ENCODE peak calls at places on chromosomes 16 and 17, in nine cellular contexts. Z is AG04450, Y is omental fat pad, R is astrocyte of the spinal cord, B is neural progenitor cell, J is HL-60, F is neural crest cell, E is AG04449, C is colonic mucosa. H is an unnamed sample.

GRCh38 chr16:14024300-14024699 is 46.8 kb upstream of the MRTFB start:
- DNase-seq in F (no peak), E (no peak), J (no peak), Z (no peak), C (no peak), B (no peak), R (no peak), Y (no peak), H (no peak)

GRCh38 chr16:51163366-51163765 is 12.3 kb upstream of the SALL1 start:
- DNase-seq in J (no peak), R (no peak), C (no peak), Y (no peak), F (no peak), Z (no peak), B (no peak), E (no peak), H (no peak)

GRCh38 chr17:47785538-47786123 is 36.0 kb downstream of the OSBPL7 start:
- DNase-seq in Y (no peak), C (no peak), E (no peak), B (peak; percentile 80), Z (no peak), F (peak; percentile 65), R (peak; percentile 28), J (no peak), H (peak; percentile 91)

GRCh38 chr16:77794586-77794985 is 6.2 kb downstream of the VAT1L start:
- DNase-seq in R (peak; percentile 81), C (no peak), F (no peak), Y (no peak), B (no peak), J (no peak), E (peak; percentile 29), Z (peak; percentile 47), H (no peak)

GRCh38 chr16:4753227-4753626 is 13.7 kb downstream of the ZNF500 start:
- DNase-seq in J (no peak), C (no peak), F (no peak), E (no peak), R (no peak), Y (no peak), Z (no peak), B (no peak), H (no peak)

GRCh38 chr16:24036614-24037013 is 200.8 kb downstream of the PRKCB start:
- DNase-seq in J (peak; percentile 40), Z (no peak), E (no peak), F (peak; percentile 52), B (peak; percentile 61), Y (no peak), R (peak; percentile 20), C (peak; percentile 48), H (peak; percentile 63)

GRCh38 chr16:2160915-2161551 is 5.5 kb downstream of the TRAF7 start:
- DNase-seq in F (no peak), E (no peak), R (no peak), C (peak; percentile 47), Y (no peak), Z (no peak), J (no peak), B (no peak), H (no peak)

GRCh38 chr17:28684963-28685362 is 23.0 kb downstream of the SUPT6H start:
- DNase-seq in F (no peak), Z (no peak), R (no peak), C (peak; percentile 52), E (no peak), Y (no peak), B (no peak), J (no peak), H (no peak)

GRCh38 chr16:27408602-27409031 is 6.6 kb downstream of the IL21R start:
- DNase-seq in B (no peak), C (no peak), J (no peak), F (no peak), R (no peak), E (no peak), Y (no peak), Z (no peak), H (no peak)

GRCh38 chr16:28572659-28573510 is 19.2 kb downstream of the SGF29 start:
- DNase-seq in Y (no peak), E (no peak), F (no peak), C (no peak), R (no peak), Z (no peak), J (no peak), B (peak; percentile 63), H (peak; percentile 54)

GRCh38 chr17:72665841-72666518 is 426.5 kb downstream of the SLC39A11 start:
- DNase-seq in Z (no peak), C (no peak), Y (no peak), R (peak; percentile 52), F (no peak), B (no peak), E (no peak), J (no peak), H (no peak)

GRCh38 chr17:34714475-34715410 is 135.4 kb downstream of the TMEM132E start:
- DNase-seq in E (no peak), J (no peak), R (no peak), F (no peak), B (no peak), Y (no peak), C (no peak), Z (no peak), H (no peak)

GRCh38 chr16:351804-352520 is 561 bp downstream of the AXIN1 start:
- DNase-seq in J (no peak), Y (no peak), E (no peak), F (no peak), B (peak; percentile 61), C (peak; percentile 61), Z (no peak), R (no peak), H (peak; percentile 54)

GRCh38 chr16:3127745-3128144 is 7.1 kb upstream of the ZNF213 start:
- DNase-seq in Y (no peak), Z (no peak), R (no peak), B (peak; percentile 63), J (no peak), F (no peak), C (no peak), E (no peak), H (no peak)

GRCh38 chr16:89712476-89712805 is 8.3 kb downstream of the VPS9D1 start:
- DNase-seq in C (no peak), E (no peak), B (peak; percentile 34), Y (no peak), J (no peak), R (no peak), Z (no peak), F (no peak), H (no peak)

GRCh38 chr17:40356906-40357861 is 7.4 kb downstream of the GJD3 start:
- DNase-seq in E (no peak), Z (no peak), C (no peak), B (no peak), J (no peak), F (no peak), R (no peak), Y (no peak), H (no peak)
- TF ChIP-seq CTCF in E (no peak), Z (no peak), C (no peak), B (no peak), J (no peak), F (no peak), R (no peak), Y (no peak), H (no peak)

DNA sequence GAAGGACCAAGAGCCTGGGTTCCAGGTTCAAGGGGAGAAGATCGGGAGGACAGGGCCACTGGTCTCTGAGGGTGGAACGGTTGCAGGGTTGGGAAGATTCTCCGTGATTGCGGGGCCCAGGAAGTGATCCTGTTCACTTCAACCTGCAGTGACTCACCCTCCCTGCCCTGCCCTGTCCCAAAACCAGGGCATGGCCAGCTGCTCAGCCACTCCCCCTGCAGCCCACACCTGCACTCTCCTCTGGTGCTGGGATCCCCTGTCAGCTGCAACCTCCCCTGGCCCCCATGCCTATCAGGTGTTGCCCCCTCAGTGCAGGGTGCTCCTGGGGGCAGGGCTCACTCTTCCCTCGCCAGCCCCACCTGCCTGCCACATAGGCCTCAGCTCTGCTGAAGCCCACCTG is 1.1 kb downstream of the RUNDC3A start:
- DNase-seq in Z (no peak), R (no peak), J (no peak), Y (no peak), B (no peak), C (no peak), F (no peak), E (no peak), H (no peak)
- TF ChIP-seq CTCF in Z (no peak), R (no peak), J (no peak), Y (no peak), B (no peak), C (no peak), F (no peak), E (no peak), H (no peak)

GRCh38 chr16:72023962-72024361 is 15.4 kb downstream of the DHODH start:
- DNase-seq in R (no peak), B (no peak), E (no peak), Z (no peak), C (no peak), J (no peak), Y (no peak), F (no peak), H (no peak)

GRCh38 chr16:72024862-72025382 is 16.4 kb downstream of the DHODH start:
- DNase-seq in F (no peak), E (no peak), R (no peak), B (no peak), C (no peak), J (no peak), Y (no peak), Z (no peak), H (no peak)

GRCh38 chr16:72025404-72026114 is 17.0 kb downstream of the DHODH start:
- DNase-seq in J (no peak), B (no peak), C (no peak), R (no peak), E (no peak), Y (no peak), Z (no peak), F (no peak), H (no peak)

GRCh38 chr16:72018470-72018869 is 9.9 kb downstream of the DHODH start:
- DNase-seq in B (no peak), Z (no peak), C (no peak), E (no peak), F (no peak), J (no peak), Y (no peak), R (no peak), H (no peak)

DNA sequence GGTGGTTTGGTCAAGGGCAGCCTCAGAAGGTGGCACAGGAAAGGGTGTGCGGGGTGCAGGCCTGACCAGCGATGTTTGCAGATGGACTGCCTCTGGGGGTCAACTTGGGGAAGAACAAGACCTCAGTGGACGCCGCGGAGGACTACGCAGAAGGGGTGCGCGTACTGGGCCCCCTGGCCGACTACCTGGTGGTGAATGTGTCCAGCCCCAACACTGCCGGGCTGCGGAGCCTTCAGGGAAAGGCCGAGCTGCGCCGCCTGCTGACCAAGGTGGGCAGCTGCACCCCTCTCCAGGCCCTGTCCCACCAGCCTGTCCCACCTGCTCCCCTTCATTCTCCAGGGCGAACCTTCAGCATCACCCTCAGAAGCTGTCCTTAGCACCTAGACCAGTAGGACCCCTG is 12.5 kb downstream of the DHODH start:
- DNase-seq in B (peak; percentile 65), C (no peak), R (no peak), Y (no peak), J (no peak), E (no peak), Z (no peak), F (peak; percentile 19), H (peak; percentile 54)
- TF ChIP-seq CTCF in B (peak; percentile 64), C (no peak), R (peak; percentile 54), Y (no peak), J (no peak), E (peak; percentile 50), Z (peak; percentile 47), F (peak; percentile 52), H (peak; percentile 58)

DNA sequence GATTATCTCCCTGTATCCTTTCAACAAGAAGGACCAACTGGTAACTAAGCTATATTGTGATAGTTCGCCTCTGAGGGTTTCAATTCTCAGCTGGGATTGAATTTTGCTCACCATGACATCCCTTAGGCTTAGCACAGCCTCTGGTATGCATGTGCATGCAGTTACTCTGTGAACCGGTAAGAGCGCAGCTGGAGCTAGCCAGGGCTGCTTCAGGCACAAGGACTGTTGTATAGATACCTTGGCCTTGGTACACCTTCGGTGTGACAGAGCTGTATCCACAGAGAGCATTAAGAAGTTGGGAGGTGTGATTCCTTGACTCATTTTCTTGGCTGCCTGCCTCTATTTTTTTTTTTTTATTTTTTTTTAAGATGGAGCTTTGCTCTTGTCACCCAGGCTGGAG is 2.3 kb upstream of the NUTF2 start:
- DNase-seq in R (no peak), E (no peak), Z (no peak), Y (no peak), J (no peak), B (peak; percentile 50), F (no peak), C (no peak), H (no peak)
- TF ChIP-seq CTCF in R (no peak), E (peak; percentile 22), Z (no peak), Y (no peak), J (no peak), B (no peak), F (no peak), C (no peak), H (no peak)